ENCODE peak calls at places on chromosomes 3 and 15, in nine cellular contexts. One of them, this sample, is unnamed.

GRCh38 chr15:87672309-87672897 is 584.1 kb downstream of the NTRK3 start:
- DNase-seq in tibial nerve: no peak
- DNase-seq in activated T-cell treated with anti-CD3 and anti-CD28 coated beads for 48 hours: no peak
- DNase-seq in dorsolateral prefrontal cortex: no peak
- DNase-seq in pancreas: no peak
- DNase-seq in amniotic epithelial cell: peak; percentile 40
- DNase-seq in NCI-H1092 treated with DMSO at 0.1 percent for 48 hours: peak; percentile 19
- DNase-seq in occipital lobe: peak; percentile 5
- DNase-seq in left kidney: peak; percentile 61
- DNase-seq in this sample: no peak

GRCh38 chr3:169813757-169814517 is 1.2 kb upstream of the LRRC34 start:
- DNase-seq in activated T-cell treated with anti-CD3 and anti-CD28 coated beads for 48 hours: peak; percentile 68
- DNase-seq in dorsolateral prefrontal cortex: no peak
- DNase-seq in NCI-H1092 treated with DMSO at 0.1 percent for 48 hours: peak; percentile 39
- DNase-seq in left kidney: peak; percentile 63
- DNase-seq in pancreas: no peak
- DNase-seq in amniotic epithelial cell: peak; percentile 24
- DNase-seq in tibial nerve: no peak
- DNase-seq in occipital lobe: no peak
- DNase-seq in this sample: peak; percentile 68

GRCh38 chr15:31974855-31975421 is 55.4 kb upstream of the CHRNA7 start:
- DNase-seq in tibial nerve: no peak
- DNase-seq in amniotic epithelial cell: no peak
- DNase-seq in activated T-cell treated with anti-CD3 and anti-CD28 coated beads for 48 hours: peak; percentile 15
- DNase-seq in left kidney: peak; percentile 93
- DNase-seq in occipital lobe: peak; percentile 14
- DNase-seq in NCI-H1092 treated with DMSO at 0.1 percent for 48 hours: peak; percentile 49
- DNase-seq in dorsolateral prefrontal cortex: no peak
- DNase-seq in pancreas: no peak
- DNase-seq in this sample: no peak

GRCh38 chr3:55481067-55481917 is 5.8 kb downstream of the WNT5A start:
- DNase-seq in tibial nerve: no peak
- DNase-seq in occipital lobe: no peak
- DNase-seq in left kidney: peak; percentile 61
- DNase-seq in dorsolateral prefrontal cortex: peak; percentile 51
- DNase-seq in NCI-H1092 treated with DMSO at 0.1 percent for 48 hours: no peak
- DNase-seq in activated T-cell treated with anti-CD3 and anti-CD28 coated beads for 48 hours: no peak
- DNase-seq in pancreas: peak; percentile 38
- DNase-seq in amniotic epithelial cell: peak; percentile 88
- DNase-seq in this sample: no peak

GRCh38 chr3:53618946-53619345 is 124.5 kb downstream of the CACNA1D start:
- DNase-seq in pancreas: no peak
- DNase-seq in left kidney: no peak
- DNase-seq in tibial nerve: no peak
- DNase-seq in dorsolateral prefrontal cortex: no peak
- DNase-seq in amniotic epithelial cell: no peak
- DNase-seq in occipital lobe: no peak
- DNase-seq in NCI-H1092 treated with DMSO at 0.1 percent for 48 hours: no peak
- DNase-seq in activated T-cell treated with anti-CD3 and anti-CD28 coated beads for 48 hours: no peak
- DNase-seq in this sample: no peak

GRCh38 chr3:396293-396692 is 199.7 kb downstream of the CHL1 start:
- DNase-seq in left kidney: no peak
- DNase-seq in tibial nerve: no peak
- DNase-seq in amniotic epithelial cell: no peak
- DNase-seq in dorsolateral prefrontal cortex: no peak
- DNase-seq in occipital lobe: no peak
- DNase-seq in activated T-cell treated with anti-CD3 and anti-CD28 coated beads for 48 hours: no peak
- DNase-seq in NCI-H1092 treated with DMSO at 0.1 percent for 48 hours: no peak
- DNase-seq in pancreas: no peak
- DNase-seq in this sample: no peak

GRCh38 chr15:33150516-33150915 is 44.0 kb downstream of the FMN1 start:
- DNase-seq in tibial nerve: no peak
- DNase-seq in NCI-H1092 treated with DMSO at 0.1 percent for 48 hours: no peak
- DNase-seq in left kidney: peak; percentile 81
- DNase-seq in activated T-cell treated with anti-CD3 and anti-CD28 coated beads for 48 hours: no peak
- DNase-seq in dorsolateral prefrontal cortex: no peak
- DNase-seq in pancreas: no peak
- DNase-seq in amniotic epithelial cell: no peak
- DNase-seq in occipital lobe: no peak
- DNase-seq in this sample: no peak

GRCh38 chr15:69812881-69813280 is 284.8 kb downstream of the TLE3 start:
- DNase-seq in dorsolateral prefrontal cortex: no peak
- DNase-seq in NCI-H1092 treated with DMSO at 0.1 percent for 48 hours: no peak
- DNase-seq in left kidney: no peak
- DNase-seq in occipital lobe: no peak
- DNase-seq in activated T-cell treated with anti-CD3 and anti-CD28 coated beads for 48 hours: no peak
- DNase-seq in pancreas: no peak
- DNase-seq in tibial nerve: no peak
- DNase-seq in amniotic epithelial cell: no peak
- DNase-seq in this sample: no peak

GRCh38 chr3:8872291-8872690 is 91.0 kb downstream of the RAD18 start:
- DNase-seq in dorsolateral prefrontal cortex: no peak
- DNase-seq in pancreas: no peak
- DNase-seq in NCI-H1092 treated with DMSO at 0.1 percent for 48 hours: no peak
- DNase-seq in activated T-cell treated with anti-CD3 and anti-CD28 coated beads for 48 hours: no peak
- DNase-seq in tibial nerve: no peak
- DNase-seq in occipital lobe: no peak
- DNase-seq in amniotic epithelial cell: no peak
- DNase-seq in left kidney: no peak
- DNase-seq in this sample: no peak

GRCh38 chr3:72614394-72615074 is 233.7 kb downstream of the SHQ1 start:
- DNase-seq in pancreas: no peak
- DNase-seq in left kidney: no peak
- DNase-seq in occipital lobe: no peak
- DNase-seq in activated T-cell treated with anti-CD3 and anti-CD28 coated beads for 48 hours: no peak
- DNase-seq in tibial nerve: no peak
- DNase-seq in amniotic epithelial cell: no peak
- DNase-seq in dorsolateral prefrontal cortex: no peak
- DNase-seq in NCI-H1092 treated with DMSO at 0.1 percent for 48 hours: no peak
- DNase-seq in this sample: no peak

GRCh38 chr3:127820221-127820870 is 2.0 kb downstream of the MGLL start:
- DNase-seq in left kidney: peak; percentile 77
- DNase-seq in pancreas: no peak
- DNase-seq in dorsolateral prefrontal cortex: no peak
- DNase-seq in tibial nerve: no peak
- DNase-seq in occipital lobe: no peak
- DNase-seq in NCI-H1092 treated with DMSO at 0.1 percent for 48 hours: peak; percentile 10
- DNase-seq in activated T-cell treated with anti-CD3 and anti-CD28 coated beads for 48 hours: no peak
- DNase-seq in amniotic epithelial cell: peak; percentile 24
- DNase-seq in this sample: no peak

GRCh38 chr3:176075046-176075445 is 1122.2 kb downstream of the TBL1XR1 start:
- DNase-seq in tibial nerve: no peak
- DNase-seq in NCI-H1092 treated with DMSO at 0.1 percent for 48 hours: no peak
- DNase-seq in pancreas: no peak
- DNase-seq in occipital lobe: no peak
- DNase-seq in dorsolateral prefrontal cortex: no peak
- DNase-seq in left kidney: no peak
- DNase-seq in amniotic epithelial cell: no peak
- DNase-seq in activated T-cell treated with anti-CD3 and anti-CD28 coated beads for 48 hours: no peak
- DNase-seq in this sample: no peak

GRCh38 chr3:126216416-126216815 is 36.0 kb upstream of the ALDH1L1 start:
- DNase-seq in tibial nerve: no peak
- DNase-seq in pancreas: no peak
- DNase-seq in amniotic epithelial cell: peak; percentile 58
- DNase-seq in left kidney: no peak
- DNase-seq in NCI-H1092 treated with DMSO at 0.1 percent for 48 hours: no peak
- DNase-seq in dorsolateral prefrontal cortex: no peak
- DNase-seq in occipital lobe: no peak
- DNase-seq in activated T-cell treated with anti-CD3 and anti-CD28 coated beads for 48 hours: no peak
- DNase-seq in this sample: no peak

GRCh38 chr3:143307613-143308183 is 188.1 kb downstream of the CHST2 start:
- DNase-seq in NCI-H1092 treated with DMSO at 0.1 percent for 48 hours: no peak
- DNase-seq in tibial nerve: no peak
- DNase-seq in amniotic epithelial cell: peak; percentile 92
- DNase-seq in dorsolateral prefrontal cortex: no peak
- DNase-seq in activated T-cell treated with anti-CD3 and anti-CD28 coated beads for 48 hours: no peak
- DNase-seq in occipital lobe: no peak
- DNase-seq in left kidney: no peak
- DNase-seq in pancreas: no peak
- DNase-seq in this sample: no peak

GRCh38 chr3:27105904-27106303 is 263.3 kb downstream of the NEK10 start:
- DNase-seq in left kidney: peak; percentile 19
- DNase-seq in tibial nerve: no peak
- DNase-seq in amniotic epithelial cell: no peak
- DNase-seq in dorsolateral prefrontal cortex: no peak
- DNase-seq in occipital lobe: no peak
- DNase-seq in pancreas: peak; percentile 30
- DNase-seq in activated T-cell treated with anti-CD3 and anti-CD28 coated beads for 48 hours: no peak
- DNase-seq in NCI-H1092 treated with DMSO at 0.1 percent for 48 hours: no peak
- DNase-seq in this sample: no peak

GRCh38 chr3:151625057-151625456 is 108.7 kb upstream of the AADACL2 start:
- DNase-seq in activated T-cell treated with anti-CD3 and anti-CD28 coated beads for 48 hours: no peak
- DNase-seq in NCI-H1092 treated with DMSO at 0.1 percent for 48 hours: no peak
- DNase-seq in dorsolateral prefrontal cortex: no peak
- DNase-seq in occipital lobe: no peak
- DNase-seq in tibial nerve: no peak
- DNase-seq in pancreas: no peak
- DNase-seq in amniotic epithelial cell: peak; percentile 42
- DNase-seq in left kidney: no peak
- DNase-seq in this sample: no peak

GRCh38 chr3:161171113-161171512 is 50.0 kb upstream of the NMD3 start:
- DNase-seq in left kidney: no peak
- DNase-seq in pancreas: no peak
- DNase-seq in dorsolateral prefrontal cortex: no peak
- DNase-seq in occipital lobe: no peak
- DNase-seq in tibial nerve: peak; percentile 14
- DNase-seq in NCI-H1092 treated with DMSO at 0.1 percent for 48 hours: no peak
- DNase-seq in amniotic epithelial cell: peak; percentile 93
- DNase-seq in activated T-cell treated with anti-CD3 and anti-CD28 coated beads for 48 hours: no peak
- DNase-seq in this sample: no peak

GRCh38 chr3:141076821-141077571 is 25.8 kb downstream of the SPSB4 start:
- DNase-seq in left kidney: peak; percentile 98
- DNase-seq in pancreas: no peak
- DNase-seq in occipital lobe: peak; percentile 80
- DNase-seq in NCI-H1092 treated with DMSO at 0.1 percent for 48 hours: peak; percentile 61
- DNase-seq in amniotic epithelial cell: peak; percentile 33
- DNase-seq in dorsolateral prefrontal cortex: peak; percentile 86
- DNase-seq in activated T-cell treated with anti-CD3 and anti-CD28 coated beads for 48 hours: peak; percentile 1
- DNase-seq in tibial nerve: no peak
- DNase-seq in this sample: no peak

GRCh38 chr15:53323197-53323596 is 436.3 kb downstream of the WDR72 start:
- DNase-seq in dorsolateral prefrontal cortex: no peak
- DNase-seq in tibial nerve: no peak
- DNase-seq in amniotic epithelial cell: no peak
- DNase-seq in pancreas: no peak
- DNase-seq in NCI-H1092 treated with DMSO at 0.1 percent for 48 hours: no peak
- DNase-seq in occipital lobe: no peak
- DNase-seq in left kidney: no peak
- DNase-seq in activated T-cell treated with anti-CD3 and anti-CD28 coated beads for 48 hours: no peak
- DNase-seq in this sample: no peak

GRCh38 chr3:5058463-5058862 is 63.6 kb upstream of the ARL8B start:
- DNase-seq in amniotic epithelial cell: peak; percentile 81
- DNase-seq in left kidney: peak; percentile 69
- DNase-seq in activated T-cell treated with anti-CD3 and anti-CD28 coated beads for 48 hours: no peak
- DNase-seq in dorsolateral prefrontal cortex: no peak
- DNase-seq in tibial nerve: no peak
- DNase-seq in occipital lobe: no peak
- DNase-seq in pancreas: no peak
- DNase-seq in NCI-H1092 treated with DMSO at 0.1 percent for 48 hours: no peak
- DNase-seq in this sample: no peak

GRCh38 chr3:119604878-119605277 is 7.2 kb downstream of the PLA1A start:
- DNase-seq in amniotic epithelial cell: peak; percentile 80
- DNase-seq in dorsolateral prefrontal cortex: no peak
- DNase-seq in tibial nerve: no peak
- DNase-seq in pancreas: no peak
- DNase-seq in activated T-cell treated with anti-CD3 and anti-CD28 coated beads for 48 hours: no peak
- DNase-seq in NCI-H1092 treated with DMSO at 0.1 percent for 48 hours: no peak
- DNase-seq in occipital lobe: no peak
- DNase-seq in left kidney: no peak
- DNase-seq in this sample: no peak

GRCh38 chr15:86183765-86184491 is 104.3 kb downstream of the AGBL1 start:
- DNase-seq in pancreas: no peak
- DNase-seq in activated T-cell treated with anti-CD3 and anti-CD28 coated beads for 48 hours: peak; percentile 34
- DNase-seq in amniotic epithelial cell: no peak
- DNase-seq in left kidney: no peak
- DNase-seq in dorsolateral prefrontal cortex: peak; percentile 77
- DNase-seq in NCI-H1092 treated with DMSO at 0.1 percent for 48 hours: no peak
- DNase-seq in tibial nerve: no peak
- DNase-seq in occipital lobe: peak; percentile 40
- DNase-seq in this sample: no peak